ENCODE peak calls at places on chromosome 11, in four cellular contexts. One of them, this sample, is unnamed.

GRCh38 chr11:66363805-66364535 is 7.6 kb downstream of the SLC29A2 start:
- DNase-seq in upper lobe of right lung: peak; percentile 81
- DNase-seq in chondrocyte: peak; percentile 90
- DNase-seq in left ventricle myocardium inferior: no peak
- DNase-seq in this sample: peak; percentile 57

GRCh38 chr11:27717801-27718229 is 17.6 kb upstream of the BDNF start:
- DNase-seq in chondrocyte: no peak
- DNase-seq in upper lobe of right lung: no peak
- DNase-seq in left ventricle myocardium inferior: no peak
- DNase-seq in this sample: no peak

GRCh38 chr11:106344392-106344791 is 266.9 kb downstream of the AASDHPPT start:
- DNase-seq in upper lobe of right lung: no peak
- DNase-seq in chondrocyte: no peak
- DNase-seq in left ventricle myocardium inferior: no peak
- DNase-seq in this sample: no peak

GRCh38 chr11:66277475-66278391 is at the start of gene CNIH2:
- DNase-seq in left ventricle myocardium inferior: no peak
- DNase-seq in upper lobe of right lung: no peak
- DNase-seq in chondrocyte: no peak
- DNase-seq in this sample: peak; percentile 62

GRCh38 chr11:81725691-81726090 is 1008.0 kb downstream of the FAM181B start:
- DNase-seq in left ventricle myocardium inferior: no peak
- DNase-seq in upper lobe of right lung: no peak
- DNase-seq in chondrocyte: no peak
- DNase-seq in this sample: no peak

GRCh38 chr11:17458268-17458667 is 18.4 kb downstream of the ABCC8 start:
- DNase-seq in chondrocyte: no peak
- DNase-seq in upper lobe of right lung: no peak
- DNase-seq in left ventricle myocardium inferior: no peak
- DNase-seq in this sample: no peak

GRCh38 chr11:10302744-10303557 is 1.9 kb upstream of the ADM start:
- DNase-seq in left ventricle myocardium inferior: peak; percentile 89
- DNase-seq in chondrocyte: no peak
- DNase-seq in upper lobe of right lung: peak; percentile 96
- DNase-seq in this sample: peak; percentile 73

GRCh38 chr11:20873054-20873453 is 203.7 kb downstream of the NELL1 start:
- DNase-seq in upper lobe of right lung: no peak
- DNase-seq in chondrocyte: no peak
- DNase-seq in left ventricle myocardium inferior: no peak
- DNase-seq in this sample: no peak

GRCh38 chr11:110453684-110454354 is 24.1 kb downstream of the FDX1 start:
- DNase-seq in upper lobe of right lung: no peak
- DNase-seq in chondrocyte: no peak
- DNase-seq in left ventricle myocardium inferior: no peak
- DNase-seq in this sample: no peak

GRCh38 chr11:112355726-112356125 is 95.1 kb upstream of the PLET1 start:
- DNase-seq in chondrocyte: no peak
- DNase-seq in upper lobe of right lung: peak; percentile 73
- DNase-seq in left ventricle myocardium inferior: no peak
- DNase-seq in this sample: no peak

GRCh38 chr11:27254744-27255446 is 108.1 kb downstream of the CCDC34 start:
- DNase-seq in left ventricle myocardium inferior: no peak
- DNase-seq in upper lobe of right lung: no peak
- DNase-seq in chondrocyte: no peak
- DNase-seq in this sample: no peak

GRCh38 chr11:65879622-65880021 is at the start of gene CTSW:
- DNase-seq in upper lobe of right lung: no peak
- DNase-seq in left ventricle myocardium inferior: no peak
- DNase-seq in chondrocyte: no peak
- DNase-seq in this sample: no peak

GRCh38 chr11:119421941-119422504 is 949 bp downstream of the THY1 start:
- DNase-seq in left ventricle myocardium inferior: no peak
- DNase-seq in chondrocyte: no peak
- DNase-seq in upper lobe of right lung: no peak
- DNase-seq in this sample: no peak

GRCh38 chr11:46338988-46339666 is 8.1 kb upstream of the DGKZ start:
- DNase-seq in chondrocyte: no peak
- DNase-seq in upper lobe of right lung: no peak
- DNase-seq in left ventricle myocardium inferior: peak; percentile 61
- DNase-seq in this sample: no peak

GRCh38 chr11:131724436-131724995 is 354.1 kb downstream of the NTM start:
- DNase-seq in chondrocyte: no peak
- DNase-seq in left ventricle myocardium inferior: no peak
- DNase-seq in upper lobe of right lung: no peak
- DNase-seq in this sample: no peak

GRCh38 chr11:20483931-20484330 is 96.4 kb downstream of the PRMT3 start:
- DNase-seq in chondrocyte: no peak
- DNase-seq in left ventricle myocardium inferior: no peak
- DNase-seq in upper lobe of right lung: no peak
- DNase-seq in this sample: no peak

GRCh38 chr11:130904380-130904779 is 11.9 kb downstream of the SNX19 start:
- DNase-seq in upper lobe of right lung: no peak
- DNase-seq in left ventricle myocardium inferior: no peak
- DNase-seq in chondrocyte: no peak
- DNase-seq in this sample: no peak

GRCh38 chr11:86802601-86803051 is 2.3 kb downstream of the PRSS23 start:
- DNase-seq in left ventricle myocardium inferior: no peak
- DNase-seq in upper lobe of right lung: no peak
- DNase-seq in chondrocyte: no peak
- DNase-seq in this sample: no peak

GRCh38 chr11:134022748-134023147 is 46.1 kb upstream of the JAM3 start:
- DNase-seq in left ventricle myocardium inferior: no peak
- DNase-seq in upper lobe of right lung: no peak
- DNase-seq in chondrocyte: no peak
- DNase-seq in this sample: no peak

GRCh38 chr11:11769362-11769761 is 72.4 kb upstream of the USP47 start:
- DNase-seq in chondrocyte: no peak
- DNase-seq in upper lobe of right lung: no peak
- DNase-seq in left ventricle myocardium inferior: no peak
- DNase-seq in this sample: no peak

GRCh38 chr11:70522613-70523311 is 124.4 kb downstream of the CTTN start:
- DNase-seq in upper lobe of right lung: peak; percentile 71
- DNase-seq in left ventricle myocardium inferior: no peak
- DNase-seq in chondrocyte: peak; percentile 77
- DNase-seq in this sample: no peak

GRCh38 chr11:70525466-70525865 is 127.1 kb downstream of the CTTN start:
- DNase-seq in left ventricle myocardium inferior: no peak
- DNase-seq in chondrocyte: peak; percentile 47
- DNase-seq in upper lobe of right lung: peak; percentile 33
- DNase-seq in this sample: no peak

GRCh38 chr11:70525006-70525405 is 126.7 kb downstream of the CTTN start:
- DNase-seq in chondrocyte: peak; percentile 72
- DNase-seq in upper lobe of right lung: peak; percentile 63
- DNase-seq in left ventricle myocardium inferior: peak; percentile 0
- DNase-seq in this sample: no peak

GRCh38 chr11:70523384-70524095 is 125.2 kb downstream of the CTTN start:
- DNase-seq in left ventricle myocardium inferior: no peak
- DNase-seq in chondrocyte: peak; percentile 73
- DNase-seq in upper lobe of right lung: peak; percentile 59
- DNase-seq in this sample: no peak

DNA sequence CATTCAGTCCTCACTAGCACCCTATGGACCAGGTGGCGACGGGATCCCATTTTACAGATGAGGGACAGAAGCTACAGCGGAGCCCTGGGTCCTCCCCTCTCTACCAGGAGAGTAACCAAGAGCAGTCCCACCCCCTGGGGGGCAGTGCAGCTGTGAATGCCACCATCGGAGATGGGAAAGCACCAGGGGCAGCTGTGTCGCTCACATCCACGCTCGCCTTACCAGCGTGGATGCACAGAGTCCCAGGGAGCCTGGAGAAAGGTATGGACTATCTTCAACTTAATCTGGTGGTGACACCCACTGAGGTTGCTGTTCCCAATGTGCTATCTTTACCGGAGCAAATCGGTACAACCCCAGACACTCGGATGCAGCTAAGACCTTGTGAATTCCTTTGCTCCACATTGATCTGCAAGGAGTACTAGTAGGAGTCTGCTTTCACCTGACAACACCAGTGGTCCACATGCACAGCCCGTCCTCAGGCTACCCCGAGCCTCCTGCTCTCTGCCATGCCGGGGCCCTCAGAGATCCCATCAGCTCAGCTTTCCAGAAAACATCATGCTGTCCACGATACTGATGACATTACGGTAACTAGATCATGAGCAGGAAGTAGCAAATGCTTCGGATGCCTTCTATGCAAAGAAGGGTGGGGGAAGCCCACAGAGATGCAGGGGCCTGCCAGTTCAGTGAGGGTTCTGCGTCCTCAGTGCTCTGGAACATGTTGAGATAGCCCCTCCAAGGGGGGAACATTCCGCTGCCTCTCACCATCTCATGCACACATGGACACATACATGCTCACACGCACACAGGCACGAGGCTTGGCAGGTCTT is 126.0 kb downstream of the CTTN start:
- DNase-seq in upper lobe of right lung: peak; percentile 43
- DNase-seq in chondrocyte: peak; percentile 79
- DNase-seq in left ventricle myocardium inferior: no peak
- DNase-seq in this sample: no peak
- TF ChIP-seq CTCF in upper lobe of right lung: no peak
- TF ChIP-seq CTCF in chondrocyte: no peak
- TF ChIP-seq CTCF in left ventricle myocardium inferior: no peak
- TF ChIP-seq CTCF in this sample: no peak

DNA sequence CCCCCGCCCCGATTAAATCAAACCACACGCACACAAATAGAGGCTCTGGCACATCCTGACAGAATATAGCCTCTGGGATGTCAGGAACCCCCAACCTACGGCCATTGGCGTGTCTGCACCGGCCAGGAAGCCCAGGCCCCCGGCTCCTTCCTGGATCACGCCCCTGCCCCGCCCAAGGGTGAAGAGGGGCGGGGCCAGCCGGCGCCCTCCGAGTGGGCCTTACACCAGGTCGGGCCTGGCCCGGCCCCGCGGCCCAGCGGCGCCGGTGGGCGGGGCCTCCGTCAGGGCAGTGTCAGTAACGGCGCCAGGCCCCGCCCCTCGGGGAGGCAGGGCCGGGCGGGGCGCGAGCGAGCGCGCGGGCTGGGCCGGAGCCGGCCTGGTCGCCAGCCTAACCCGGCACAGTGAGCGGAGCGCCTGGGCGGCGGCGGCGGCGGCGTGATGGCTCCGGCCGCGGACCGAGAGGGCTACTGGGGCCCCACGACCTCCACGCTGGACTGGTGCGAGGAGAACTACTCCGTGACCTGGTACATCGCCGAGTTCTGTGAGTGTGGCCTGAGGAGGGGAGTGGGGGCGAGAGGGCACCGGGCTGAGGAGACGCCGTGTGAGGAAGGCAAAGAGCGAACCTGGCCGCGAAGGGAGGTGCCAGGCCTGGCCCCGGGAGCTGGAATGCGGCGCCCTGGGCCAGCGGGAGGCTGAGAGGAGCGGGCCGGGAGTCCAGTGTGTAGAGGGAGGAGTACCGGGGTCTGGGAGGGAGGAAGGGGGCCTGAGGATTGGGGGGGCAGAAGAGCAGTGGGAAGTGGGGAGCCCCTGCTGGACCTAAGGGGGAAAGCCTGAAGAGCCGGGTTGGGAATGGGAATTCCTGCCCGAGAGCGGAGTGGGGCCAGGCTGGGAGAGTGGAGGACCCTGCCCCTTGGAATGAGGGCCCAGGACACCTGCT is at the start of gene ACER3:
- DNase-seq in upper lobe of right lung: peak; percentile 97
- DNase-seq in chondrocyte: peak; percentile 92
- DNase-seq in left ventricle myocardium inferior: peak; percentile 94
- DNase-seq in this sample: peak; percentile 85
- TF ChIP-seq CTCF in upper lobe of right lung: peak; percentile 26
- TF ChIP-seq CTCF in chondrocyte: peak; percentile 61
- TF ChIP-seq CTCF in left ventricle myocardium inferior: peak; percentile 27
- TF ChIP-seq CTCF in this sample: no peak

GRCh38 chr11:37657645-37658044 is 1059.6 kb upstream of the RAG2 start:
- DNase-seq in left ventricle myocardium inferior: no peak
- DNase-seq in chondrocyte: no peak
- DNase-seq in upper lobe of right lung: no peak
- DNase-seq in this sample: no peak
- TF ChIP-seq CTCF in left ventricle myocardium inferior: no peak
- TF ChIP-seq CTCF in chondrocyte: peak; percentile 90
- TF ChIP-seq CTCF in upper lobe of right lung: peak; percentile 30
- TF ChIP-seq CTCF in this sample: no peak

GRCh38 chr11:102238287-102238894 is 78.9 kb upstream of the BIRC3 start:
- DNase-seq in upper lobe of right lung: no peak
- DNase-seq in left ventricle myocardium inferior: no peak
- DNase-seq in chondrocyte: no peak
- DNase-seq in this sample: no peak

GRCh38 chr11:102243399-102243884 is 73.8 kb upstream of the BIRC3 start:
- DNase-seq in upper lobe of right lung: no peak
- DNase-seq in chondrocyte: no peak
- DNase-seq in left ventricle myocardium inferior: no peak
- DNase-seq in this sample: no peak

GRCh38 chr11:102241026-102241425 is 76.3 kb upstream of the BIRC3 start:
- DNase-seq in upper lobe of right lung: no peak
- DNase-seq in left ventricle myocardium inferior: no peak
- DNase-seq in chondrocyte: no peak
- DNase-seq in this sample: no peak

GRCh38 chr11:102239906-102240305 is 77.4 kb upstream of the BIRC3 start:
- DNase-seq in chondrocyte: no peak
- DNase-seq in upper lobe of right lung: no peak
- DNase-seq in left ventricle myocardium inferior: no peak
- DNase-seq in this sample: no peak

GRCh38 chr11:102240502-102240901 is 76.8 kb upstream of the BIRC3 start:
- DNase-seq in chondrocyte: no peak
- DNase-seq in left ventricle myocardium inferior: no peak
- DNase-seq in upper lobe of right lung: no peak
- DNase-seq in this sample: no peak
- TF ChIP-seq CTCF in chondrocyte: no peak
- TF ChIP-seq CTCF in left ventricle myocardium inferior: no peak
- TF ChIP-seq CTCF in upper lobe of right lung: no peak
- TF ChIP-seq CTCF in this sample: no peak

GRCh38 chr11:44565008-44565745 is at the start of gene CD82:
- DNase-seq in left ventricle myocardium inferior: peak; percentile 100
- DNase-seq in upper lobe of right lung: peak; percentile 100
- DNase-seq in chondrocyte: peak; percentile 100
- DNase-seq in this sample: peak; percentile 100
- TF ChIP-seq CTCF in left ventricle myocardium inferior: peak; percentile 54
- TF ChIP-seq CTCF in upper lobe of right lung: peak; percentile 48
- TF ChIP-seq CTCF in chondrocyte: peak; percentile 66
- TF ChIP-seq CTCF in this sample: peak; percentile 23

GRCh38 chr11:35412285-35412684 is 7.1 kb downstream of the SLC1A2 start:
- DNase-seq in left ventricle myocardium inferior: no peak
- DNase-seq in chondrocyte: no peak
- DNase-seq in upper lobe of right lung: no peak
- DNase-seq in this sample: no peak
- TF ChIP-seq CTCF in left ventricle myocardium inferior: peak; percentile 43
- TF ChIP-seq CTCF in chondrocyte: peak; percentile 83
- TF ChIP-seq CTCF in upper lobe of right lung: peak; percentile 34
- TF ChIP-seq CTCF in this sample: no peak

GRCh38 chr11:64041846-64042245 is 6.1 kb downstream of the FLRT1 start:
- DNase-seq in upper lobe of right lung: no peak
- DNase-seq in chondrocyte: no peak
- DNase-seq in left ventricle myocardium inferior: no peak
- DNase-seq in this sample: no peak

GRCh38 chr11:64039012-64039665 is 3.4 kb downstream of the FLRT1 start:
- DNase-seq in left ventricle myocardium inferior: no peak
- DNase-seq in upper lobe of right lung: no peak
- DNase-seq in chondrocyte: no peak
- DNase-seq in this sample: no peak

GRCh38 chr11:64042301-64042700 is 6.6 kb downstream of the FLRT1 start:
- DNase-seq in left ventricle myocardium inferior: no peak
- DNase-seq in upper lobe of right lung: no peak
- DNase-seq in chondrocyte: no peak
- DNase-seq in this sample: no peak

GRCh38 chr11:64038500-64038899 is 2.8 kb downstream of the FLRT1 start:
- DNase-seq in chondrocyte: no peak
- DNase-seq in left ventricle myocardium inferior: no peak
- DNase-seq in upper lobe of right lung: no peak
- DNase-seq in this sample: no peak

GRCh38 chr11:64040684-64041267 is 5.0 kb downstream of the FLRT1 start:
- DNase-seq in left ventricle myocardium inferior: no peak
- DNase-seq in chondrocyte: no peak
- DNase-seq in upper lobe of right lung: no peak
- DNase-seq in this sample: no peak
- TF ChIP-seq CTCF in left ventricle myocardium inferior: peak; percentile 46
- TF ChIP-seq CTCF in chondrocyte: peak; percentile 64
- TF ChIP-seq CTCF in upper lobe of right lung: peak; percentile 30
- TF ChIP-seq CTCF in this sample: no peak

This sample was measured in mesothelial cell of epicardium.